ENCODE peak calls at places on chromosome 18, in five cellular contexts. N is NCI-H2081, S is mesothelial cell of epicardium, J is neural crest cell, U is GM04504. R is an unnamed sample.

GRCh38 chr18:35311506-35311905 is 21.5 kb upstream of the ZSCAN30 start:
- DNase-seq in U (no peak), S (no peak), J (no peak), N (no peak), R (no peak)

GRCh38 chr18:9914334-9914583 is 443 bp downstream of the VAPA start:
- DNase-seq in J (no peak), N (no peak), U (no peak), S (no peak), R (no peak)

GRCh38 chr18:79962311-79962710 is 2.1 kb upstream of the HSBP1L1 start:
- DNase-seq in U (no peak), J (no peak), N (no peak), S (peak), R (no peak)

GRCh38 chr18:3554811-3555427 is 104.9 kb downstream of the TGIF1 start:
- DNase-seq in N (no peak), J (no peak), S (no peak), U (no peak), R (no peak)

GRCh38 chr18:36023336-36023735 is 44.0 kb downstream of the RPRD1A start:
- DNase-seq in N (no peak), S (no peak), J (no peak), U (no peak), R (no peak)

GRCh38 chr18:22200611-22201225 is 31.3 kb downstream of the GATA6 start:
- DNase-seq in J (no peak), U (no peak), S (no peak), N (no peak), R (no peak)

GRCh38 chr18:52422985-52423601 is 83.1 kb downstream of the DCC start:
- DNase-seq in U (no peak), S (no peak), J (no peak), N (no peak), R (no peak)

GRCh38 chr18:77522031-77522675 is 272.5 kb downstream of the GALR1 start:
- DNase-seq in N (no peak), J (no peak), S (no peak), U (no peak), R (no peak)

GRCh38 chr18:63158676-63159291 is 160.8 kb downstream of the BCL2 start:
- DNase-seq in S (no peak), J (no peak), U (no peak), N (no peak), R (no peak)

GRCh38 chr18:55672574-55673361 is 84.8 kb upstream of the TCF4 start:
- DNase-seq in J (no peak), N (no peak), S (no peak), U (no peak), R (no peak)

GRCh38 chr18:51614967-51615571 is 417.6 kb upstream of the MEX3C start:
- DNase-seq in N (peak), J (no peak), U (no peak), S (no peak), R (no peak)

GRCh38 chr18:57433492-57434176 is 1.5 kb upstream of the ONECUT2 start:
- DNase-seq in J (peak), U (no peak), S (no peak), N (no peak), R (no peak)

GRCh38 chr18:10689954-10690302 is 164.1 kb downstream of the NAPG start:
- DNase-seq in U (no peak), S (no peak), J (no peak), N (no peak), R (no peak)

GRCh38 chr18:8895987-8896619 is 190.7 kb downstream of the MTCL1 start:
- DNase-seq in N (no peak), J (no peak), S (no peak), U (peak), R (no peak)

GRCh38 chr18:41126541-41127235 is 828.3 kb upstream of the PIK3C3 start:
- DNase-seq in U (peak), J (no peak), N (no peak), S (no peak), R (no peak)

GRCh38 chr18:25827961-25828561 is 262.4 kb downstream of the SS18 start:
- DNase-seq in U (no peak), J (no peak), S (no peak), N (no peak), R (no peak)

GRCh38 chr18:35409921-35410320 is 32.8 kb upstream of the ZNF396 start:
- DNase-seq in S (no peak), U (no peak), N (no peak), J (no peak), R (no peak)

GRCh38 chr18:79982736-79983135 is 5.6 kb downstream of the TXNL4A start:
- DNase-seq in J (no peak), U (no peak), N (no peak), S (no peak), R (no peak)

GRCh38 chr18:45449761-45450227 is 165.5 kb upstream of the SLC14A2 start:
- DNase-seq in J (no peak), N (peak), S (no peak), U (peak), R (no peak)

GRCh38 chr18:10681581-10682367 is 155.9 kb downstream of the NAPG start:
- DNase-seq in U (no peak), J (no peak), N (no peak), S (no peak), R (no peak)

GRCh38 chr18:51009071-51009470 is 20.9 kb upstream of the SMAD4 start:
- DNase-seq in S (no peak), U (no peak), J (no peak), N (no peak), R (no peak)

GRCh38 chr18:48913201-48913600 is 37.6 kb downstream of the SMAD7 start:
- DNase-seq in U (no peak), J (no peak), N (no peak), S (no peak), R (no peak)

GRCh38 chr18:76522104-76522503 is 27.1 kb upstream of the ZNF516 start:
- DNase-seq in U (no peak), N (no peak), J (peak), S (no peak), R (peak)

GRCh38 chr18:3150274-3150673 is 69.5 kb downstream of the MYOM1 start:
- DNase-seq in U (no peak), J (no peak), N (no peak), S (no peak), R (no peak)

GRCh38 chr18:79508565-79509535 is 113.1 kb downstream of the NFATC1 start:
- DNase-seq in U (no peak), N (no peak), S (no peak), J (no peak), R (no peak)

GRCh38 chr18:32093523-32093922 is 1.8 kb downstream of the RNF138 start:
- DNase-seq in U (no peak), J (no peak), S (no peak), N (no peak), R (no peak)

GRCh38 chr18:76354348-76354747 is 140.7 kb downstream of the ZNF516 start:
- DNase-seq in J (no peak), U (peak), N (no peak), S (no peak), R (no peak)

GRCh38 chr18:62279561-62279960 is 45.5 kb upstream of the TNFRSF11A start:
- DNase-seq in N (peak), U (no peak), S (no peak), J (no peak), R (no peak)

GRCh38 chr18:31741096-31741735 is 19.5 kb downstream of the SLC25A52 start:
- DNase-seq in S (no peak), N (peak), U (peak), J (peak), R (peak)

GRCh38 chr18:64851796-64852195 is 702.9 kb upstream of the LINC00305 start:
- DNase-seq in J (no peak), N (no peak), U (no peak), S (no peak), R (no peak)

GRCh38 chr18:48605408-48605845 is 66.6 kb downstream of the CTIF start:
- DNase-seq in N (no peak), J (no peak), U (no peak), S (no peak), R (peak)

GRCh38 chr18:24601624-24602023 is 141.2 kb downstream of the HRH4 start:
- DNase-seq in U (no peak), J (no peak), S (no peak), N (no peak), R (no peak)

GRCh38 chr18:61855992-61856378 is 36.8 kb downstream of the RNF152 start:
- DNase-seq in S (no peak), U (no peak), N (no peak), J (no peak), R (no peak)

GRCh38 chr18:10787293-10787901 is 261.6 kb downstream of the NAPG start:
- DNase-seq in S (peak), N (peak), U (peak), J (peak), R (peak)

GRCh38 chr18:80159713-80160636 is 50.9 kb downstream of the ADNP2 start:
- DNase-seq in J (no peak), S (no peak), U (no peak), N (no peak), R (peak)

GRCh38 chr18:13984080-13984479 is 68.7 kb upstream of the MC2R start:
- DNase-seq in N (no peak), J (no peak), U (no peak), S (no peak), R (no peak)

GRCh38 chr18:28766721-28767120 is 589.8 kb upstream of the CDH2 start:
- DNase-seq in U (no peak), N (no peak), J (no peak), S (no peak), R (no peak)